ENCODE peak calls at places on chromosomes 13 and 19, in six cellular contexts. C is transverse colon; H is DND-41; O is CD8-positive, alpha-beta memory T cell; Z is thoracic aorta; T is spleen. F is an unnamed sample.
A peak's percentile ranks its signal among the peaks of the same experiment; 100 is the strongest.

GRCh38 chr19:2540646-2541454 is 64.9 kb downstream of the GADD45B start:
- DNase-seq in C (peak; percentile 82), H (no peak), O (no peak), Z (peak; percentile 75), T (peak; percentile 80), F (no peak)

GRCh38 chr19:23075031-23075733 is 41.6 kb upstream of the ZNF730 start:
- DNase-seq in C (peak; percentile 19), H (peak; percentile 84), O (no peak), Z (no peak), T (peak; percentile 71), F (peak; percentile 35)

GRCh38 chr13:41658057-41658642 is 200.8 kb downstream of the RGCC start:
- DNase-seq in C (no peak), H (no peak), O (no peak), Z (no peak), T (no peak), F (no peak)

GRCh38 chr19:42538841-42539709 is 10.8 kb upstream of the CEACAM1 start:
- DNase-seq in C (no peak), H (no peak), O (no peak), Z (no peak), T (no peak), F (no peak)

GRCh38 chr13:112014857-112015256 is 52.1 kb upstream of the SOX1 start:
- DNase-seq in C (no peak), H (no peak), O (no peak), Z (no peak), T (no peak), F (no peak)

GRCh38 chr13:20772401-20773131 is 1.2 kb downstream of the EEF1AKMT1 start:
- DNase-seq in C (no peak), H (no peak), O (peak; percentile 17), Z (no peak), T (no peak), F (no peak)

GRCh38 chr19:33763661-33764343 is 32.9 kb upstream of the KCTD15 start:
- DNase-seq in C (no peak), H (no peak), O (no peak), Z (no peak), T (peak; percentile 64), F (no peak)

GRCh38 chr19:49441960-49442350 is 628 bp upstream of the SLC17A7 start:
- DNase-seq in C (no peak), H (no peak), O (no peak), Z (no peak), T (no peak), F (no peak)

GRCh38 chr19:41172297-41173164 is 20.5 kb upstream of the CYP2S1 start:
- DNase-seq in C (peak; percentile 44), H (no peak), O (no peak), Z (no peak), T (no peak), F (no peak)

GRCh38 chr13:27868639-27869435 is 51.0 kb upstream of the PDX1 start:
- DNase-seq in C (no peak), H (no peak), O (no peak), Z (no peak), T (no peak), F (no peak)

DNA sequence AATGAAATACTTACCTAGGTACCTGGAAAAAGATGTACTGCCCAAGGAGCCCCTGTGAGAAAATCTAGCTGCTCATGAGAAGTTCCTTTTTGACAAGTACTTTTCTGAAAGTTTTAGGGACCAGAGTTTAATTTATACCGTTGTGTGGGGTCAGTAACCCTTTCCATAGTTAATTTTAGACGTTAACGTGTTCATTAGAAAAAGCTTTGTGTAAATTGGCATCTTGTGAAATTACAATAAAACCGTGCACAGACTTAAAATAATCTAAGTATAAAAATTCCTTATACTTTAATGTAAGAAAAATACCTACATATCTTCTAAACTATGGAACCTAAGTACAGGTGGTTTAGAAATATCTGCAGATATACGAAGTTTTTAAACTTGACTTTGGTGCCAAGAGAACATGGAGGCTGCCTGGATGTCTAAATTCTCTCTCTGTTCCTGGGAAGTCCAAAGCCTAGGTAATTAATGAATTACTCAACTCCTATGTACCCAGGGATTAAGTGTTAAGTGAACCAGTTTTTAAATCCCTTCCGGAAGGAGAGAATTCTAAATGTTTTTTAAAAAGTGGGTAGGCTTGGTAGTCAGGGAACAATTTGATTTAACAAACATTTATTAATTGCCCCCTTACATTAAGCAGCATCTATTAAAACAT is 50.2 kb upstream of the PDX1 start:
- DNase-seq in C (no peak), H (no peak), O (no peak), Z (no peak), T (no peak), F (no peak)
- H3K4me3 ChIP-seq in C (no peak overlapping the region), H (no peak overlapping the region), O (no peak overlapping the region), Z (no peak overlapping the region), T (no peak overlapping the region), F (no peak overlapping the region)

GRCh38 chr19:16293133-16294085 is 31.2 kb upstream of the KLF2 start:
- DNase-seq in C (peak; percentile 66), H (no peak), O (no peak), Z (peak; percentile 63), T (no peak), F (no peak)
- H3K4me3 ChIP-seq in C (no peak overlapping the region), H (no peak overlapping the region), O (no peak overlapping the region), Z (peak overlapping the region; percentile 69), T (no peak overlapping the region), F (no peak overlapping the region)

DNA sequence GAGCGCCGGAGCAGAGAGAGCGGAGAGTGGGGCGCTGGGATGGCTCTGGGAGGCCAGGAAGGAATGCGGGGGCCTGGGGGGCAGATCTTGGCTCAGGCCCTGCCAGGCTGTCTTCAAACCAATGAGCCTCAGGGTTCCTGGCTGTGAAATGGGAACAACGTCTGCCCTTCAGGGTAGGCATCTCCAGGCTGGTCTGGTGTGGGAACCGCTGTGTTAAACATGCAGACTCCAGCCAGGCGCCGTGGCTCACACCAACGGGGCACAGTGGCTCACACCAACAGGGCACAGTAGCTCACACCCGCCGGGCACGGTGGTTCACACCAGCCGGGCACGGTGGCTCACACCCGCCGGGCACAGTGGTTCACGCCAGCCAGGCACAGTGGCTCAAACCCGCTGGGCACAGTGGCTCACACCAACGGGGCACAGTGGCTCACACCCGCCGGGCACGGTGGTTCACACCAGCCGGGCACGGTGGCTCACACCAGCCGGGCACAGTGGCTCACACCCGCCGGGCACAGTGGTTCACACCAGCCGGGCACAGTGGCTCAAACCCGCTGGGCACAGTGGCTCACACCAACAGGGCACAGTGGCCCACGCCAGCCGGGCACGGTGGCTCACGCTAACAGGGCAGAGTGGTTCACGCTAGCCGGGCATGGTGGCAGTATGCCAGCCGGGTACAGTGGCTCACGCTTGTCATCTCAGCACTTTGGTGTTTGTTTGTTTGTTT is 40.1 kb downstream of the EFNA2 start:
- DNase-seq in C (no peak), H (no peak), O (no peak), Z (no peak), T (no peak), F (no peak)
- H3K4me3 ChIP-seq in C (no peak overlapping the region), H (no peak overlapping the region), O (no peak overlapping the region), Z (peak overlapping the region; percentile 63), T (no peak overlapping the region), F (no peak overlapping the region)

DNA sequence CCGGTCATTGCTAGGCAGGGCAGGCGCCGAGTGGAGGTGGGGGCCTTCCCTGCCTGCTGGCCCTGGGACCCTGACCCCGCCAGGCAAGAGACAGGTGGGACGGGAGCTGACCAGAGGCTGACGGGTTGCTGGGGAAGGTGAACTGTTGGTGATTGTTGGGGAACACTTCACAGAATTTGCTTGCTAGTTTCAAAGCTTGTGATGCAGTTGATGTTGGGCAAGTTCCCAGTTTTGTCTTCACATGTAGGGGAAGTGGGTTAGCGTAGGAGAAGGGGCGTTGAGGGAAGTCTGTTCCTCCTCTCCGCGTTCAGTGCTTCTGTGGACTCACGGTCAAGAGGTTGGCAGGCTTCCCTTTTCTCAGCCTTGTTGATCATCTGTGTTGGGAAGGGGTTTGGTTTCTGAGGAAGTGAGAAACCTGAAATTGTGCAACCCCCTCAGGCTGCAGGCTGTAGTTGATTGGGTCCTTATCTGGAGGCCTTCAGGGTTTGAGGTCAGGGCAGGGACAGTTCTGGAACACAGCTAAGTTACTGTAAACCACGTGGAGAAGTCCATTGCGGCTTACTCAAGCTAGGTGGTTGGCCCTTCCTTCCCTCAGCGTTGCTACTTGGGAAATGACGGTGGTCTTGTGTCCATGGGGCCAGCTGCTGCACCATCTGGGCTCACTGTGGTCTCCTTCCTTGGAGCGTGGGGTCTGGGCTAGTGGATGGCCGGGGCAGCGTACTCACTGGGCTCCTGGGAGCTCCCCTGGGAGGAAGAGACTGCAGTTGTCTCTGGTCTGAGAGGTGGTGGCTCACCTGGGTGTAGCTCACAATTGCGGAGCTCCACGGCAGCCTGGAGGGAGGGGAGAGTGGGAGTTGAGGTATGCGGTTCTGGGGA is 7.5 kb downstream of the RPS9 start:
- DNase-seq in C (peak; percentile 72), H (peak; percentile 30), O (peak; percentile 42), Z (no peak), T (peak; percentile 87), F (peak; percentile 84)
- H3K4me3 ChIP-seq in C (no peak overlapping the region), H (no peak overlapping the region), O (no peak overlapping the region), Z (no peak overlapping the region), T (no peak overlapping the region), F (no peak overlapping the region)

DNA sequence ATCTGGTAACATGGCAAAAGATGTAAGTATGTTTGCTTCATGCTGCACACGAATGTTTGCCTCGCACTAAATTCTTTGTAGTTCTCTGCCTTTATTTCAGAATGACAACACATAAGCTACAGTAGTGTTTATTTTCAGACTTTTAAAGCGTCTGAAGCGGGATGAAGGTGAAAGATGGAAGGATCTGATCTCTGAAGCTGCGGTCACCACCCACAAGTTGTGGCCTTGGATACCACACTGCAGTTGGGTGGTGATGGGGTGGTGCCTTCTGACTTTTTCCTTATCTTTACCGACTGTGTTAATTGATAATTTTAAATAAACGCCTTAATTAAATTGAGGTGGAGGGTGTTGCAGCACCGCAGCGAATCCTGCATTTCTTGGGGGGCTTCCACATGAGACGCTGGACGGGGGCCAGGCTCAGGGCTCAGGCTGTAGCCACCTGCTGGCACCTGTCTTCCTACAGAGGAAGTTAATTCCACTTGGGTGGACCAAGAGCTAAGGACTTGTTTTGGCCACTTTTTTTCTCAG is 1.3 kb downstream of the TFDP1 start:
- DNase-seq in C (peak; percentile 7), H (peak; percentile 4), O (no peak), Z (no peak), T (peak; percentile 41), F (no peak)
- H3K4me3 ChIP-seq in C (no peak overlapping the region), H (peak overlapping the region; percentile 61), O (peak overlapping the region; percentile 1), Z (peak overlapping the region; percentile 77), T (peak overlapping the region; percentile 58), F (peak overlapping the region; percentile 70)

GRCh38 chr19:46603195-46603637 is 2.1 kb downstream of the CALM3 start:
- DNase-seq in C (peak; percentile 77), H (no peak), O (no peak), Z (no peak), T (peak; percentile 71), F (no peak)
- H3K4me3 ChIP-seq in C (peak overlapping the region; percentile 99), H (no peak overlapping the region), O (peak overlapping the region; percentile 99), Z (peak overlapping the region; percentile 99), T (peak overlapping the region; percentile 94), F (peak overlapping the region; percentile 100)

F was measured in Jurkat, Clone E6-1.